ENCODE peak calls at places on chromosomes 6 and 20, in four cellular contexts. One of them, this sample, is unnamed.

GRCh38 chr20:33209789-33210188 is 7.4 kb upstream of the BPIFA3 start:
- DNase-seq in fibroblast of villous mesenchyme: peak; percentile 63
- DNase-seq in NCI-H345: no peak
- DNase-seq in Caki2: peak; percentile 72
- DNase-seq in this sample: peak; percentile 53

GRCh38 chr6:97068211-97068610 is 143.7 kb downstream of the KLHL32 start:
- DNase-seq in NCI-H345: peak; percentile 19
- DNase-seq in Caki2: no peak
- DNase-seq in fibroblast of villous mesenchyme: peak; percentile 54
- DNase-seq in this sample: peak; percentile 27

GRCh38 chr6:168084465-168085160 is 5.6 kb upstream of the FRMD1 start:
- DNase-seq in NCI-H345: no peak
- DNase-seq in fibroblast of villous mesenchyme: no peak
- DNase-seq in Caki2: no peak
- DNase-seq in this sample: no peak

GRCh38 chr20:16004108-16004854 is 569.0 kb downstream of the KIF16B start:
- DNase-seq in fibroblast of villous mesenchyme: no peak
- DNase-seq in Caki2: no peak
- DNase-seq in NCI-H345: no peak
- DNase-seq in this sample: no peak

GRCh38 chr20:20276806-20277530 is 90.9 kb upstream of the INSM1 start:
- DNase-seq in fibroblast of villous mesenchyme: no peak
- DNase-seq in Caki2: no peak
- DNase-seq in NCI-H345: peak; percentile 21
- DNase-seq in this sample: no peak

GRCh38 chr6:5537967-5538366 is 276.7 kb downstream of the FARS2 start:
- DNase-seq in Caki2: no peak
- DNase-seq in fibroblast of villous mesenchyme: peak; percentile 16
- DNase-seq in NCI-H345: no peak
- DNase-seq in this sample: no peak

GRCh38 chr6:11711644-11711993 is 67.0 kb downstream of the ADTRP start:
- DNase-seq in fibroblast of villous mesenchyme: no peak
- DNase-seq in NCI-H345: no peak
- DNase-seq in Caki2: no peak
- DNase-seq in this sample: no peak

GRCh38 chr6:43011207-43011606 is 2.5 kb downstream of the MEA1 start:
- DNase-seq in fibroblast of villous mesenchyme: no peak
- DNase-seq in Caki2: no peak
- DNase-seq in NCI-H345: no peak
- DNase-seq in this sample: no peak

GRCh38 chr6:146550911-146551310 is 7.3 kb downstream of the RAB32 start:
- DNase-seq in NCI-H345: no peak
- DNase-seq in Caki2: no peak
- DNase-seq in fibroblast of villous mesenchyme: peak; percentile 62
- DNase-seq in this sample: no peak

GRCh38 chr20:10674684-10675455 is 1.1 kb upstream of the JAG1 start:
- DNase-seq in NCI-H345: peak; percentile 85
- DNase-seq in fibroblast of villous mesenchyme: peak; percentile 65
- DNase-seq in Caki2: peak; percentile 91
- DNase-seq in this sample: peak; percentile 60

GRCh38 chr6:76881414-76881813 is 581.9 kb downstream of the HTR1B start:
- DNase-seq in fibroblast of villous mesenchyme: peak; percentile 53
- DNase-seq in NCI-H345: no peak
- DNase-seq in Caki2: no peak
- DNase-seq in this sample: no peak

GRCh38 chr6:14791525-14791924 is 454.3 kb upstream of the JARID2 start:
- DNase-seq in fibroblast of villous mesenchyme: peak; percentile 75
- DNase-seq in Caki2: no peak
- DNase-seq in NCI-H345: no peak
- DNase-seq in this sample: no peak

GRCh38 chr6:89122625-89123024 is 4.8 kb upstream of the SRSF12 start:
- DNase-seq in fibroblast of villous mesenchyme: peak; percentile 48
- DNase-seq in NCI-H345: peak; percentile 31
- DNase-seq in Caki2: peak; percentile 41
- DNase-seq in this sample: peak; percentile 40

GRCh38 chr6:161257778-161258457 is 15.9 kb downstream of the AGPAT4 start:
- DNase-seq in NCI-H345: no peak
- DNase-seq in Caki2: peak; percentile 50
- DNase-seq in fibroblast of villous mesenchyme: peak; percentile 97
- DNase-seq in this sample: no peak

GRCh38 chr6:103675807-103676406 is 1183.8 kb downstream of the HACE1 start:
- DNase-seq in fibroblast of villous mesenchyme: peak; percentile 0
- DNase-seq in Caki2: peak; percentile 2
- DNase-seq in NCI-H345: no peak
- DNase-seq in this sample: peak; percentile 23

GRCh38 chr6:163867518-163868292 is 453.2 kb downstream of the QKI start:
- DNase-seq in NCI-H345: no peak
- DNase-seq in fibroblast of villous mesenchyme: no peak
- DNase-seq in Caki2: no peak
- DNase-seq in this sample: no peak

GRCh38 chr6:154930490-154930889 is 64.6 kb upstream of the TIAM2 start:
- DNase-seq in NCI-H345: no peak
- DNase-seq in Caki2: no peak
- DNase-seq in fibroblast of villous mesenchyme: no peak
- DNase-seq in this sample: no peak

GRCh38 chr20:4300401-4300800 is 285.0 kb upstream of the RNF24 start:
- DNase-seq in fibroblast of villous mesenchyme: no peak
- DNase-seq in NCI-H345: no peak
- DNase-seq in Caki2: no peak
- DNase-seq in this sample: no peak

GRCh38 chr6:8182209-8182845 is 80.0 kb upstream of the EEF1E1 start:
- DNase-seq in NCI-H345: no peak
- DNase-seq in fibroblast of villous mesenchyme: peak; percentile 23
- DNase-seq in Caki2: no peak
- DNase-seq in this sample: no peak

GRCh38 chr6:3349388-3350251 is 90.9 kb downstream of the PSMG4 start:
- DNase-seq in Caki2: no peak
- DNase-seq in NCI-H345: no peak
- DNase-seq in fibroblast of villous mesenchyme: no peak
- DNase-seq in this sample: no peak

GRCh38 chr20:63284544-63284949 is 8.4 kb upstream of the COL20A1 start:
- DNase-seq in fibroblast of villous mesenchyme: no peak
- DNase-seq in Caki2: no peak
- DNase-seq in NCI-H345: no peak
- DNase-seq in this sample: no peak

GRCh38 chr6:19851273-19852089 is 14.3 kb downstream of the ID4 start:
- DNase-seq in fibroblast of villous mesenchyme: peak; percentile 77
- DNase-seq in NCI-H345: peak; percentile 75
- DNase-seq in Caki2: peak; percentile 84
- DNase-seq in this sample: peak; percentile 88

GRCh38 chr6:56955171-56956155 is 556 bp downstream of the BEND6 start:
- DNase-seq in NCI-H345: peak; percentile 86
- DNase-seq in fibroblast of villous mesenchyme: peak; percentile 93
- DNase-seq in Caki2: peak; percentile 99
- DNase-seq in this sample: peak; percentile 84

GRCh38 chr6:21909321-21909720 is 315.8 kb downstream of the SOX4 start:
- DNase-seq in Caki2: no peak
- DNase-seq in fibroblast of villous mesenchyme: no peak
- DNase-seq in NCI-H345: no peak
- DNase-seq in this sample: no peak

GRCh38 chr6:5525209-5525608 is 263.9 kb downstream of the FARS2 start:
- DNase-seq in NCI-H345: no peak
- DNase-seq in Caki2: no peak
- DNase-seq in fibroblast of villous mesenchyme: peak; percentile 82
- DNase-seq in this sample: no peak

GRCh38 chr6:163318071-163318786 is 96.3 kb upstream of the QKI start:
- DNase-seq in Caki2: no peak
- DNase-seq in fibroblast of villous mesenchyme: no peak
- DNase-seq in NCI-H345: no peak
- DNase-seq in this sample: no peak

GRCh38 chr20:63658749-63659187 is 656 bp downstream of the RTEL1 start:
- DNase-seq in NCI-H345: no peak
- DNase-seq in fibroblast of villous mesenchyme: peak; percentile 59
- DNase-seq in Caki2: no peak
- DNase-seq in this sample: no peak

GRCh38 chr20:35106827-35107380 is 14.3 kb upstream of the TRPC4AP start:
- DNase-seq in fibroblast of villous mesenchyme: no peak
- DNase-seq in NCI-H345: no peak
- DNase-seq in Caki2: no peak
- DNase-seq in this sample: no peak

GRCh38 chr6:80433010-80433665 is 326.7 kb downstream of the BCKDHB start:
- DNase-seq in NCI-H345: no peak
- DNase-seq in fibroblast of villous mesenchyme: no peak
- DNase-seq in Caki2: no peak
- DNase-seq in this sample: peak; percentile 25

GRCh38 chr20:14885661-14886060 is 548.2 kb upstream of the FLRT3 start:
- DNase-seq in Caki2: no peak
- DNase-seq in fibroblast of villous mesenchyme: no peak
- DNase-seq in NCI-H345: no peak
- DNase-seq in this sample: no peak

GRCh38 chr6:161618816-161619454 is 345.1 kb upstream of the AGPAT4 start:
- DNase-seq in NCI-H345: peak; percentile 12
- DNase-seq in fibroblast of villous mesenchyme: peak; percentile 17
- DNase-seq in Caki2: peak; percentile 73
- DNase-seq in this sample: peak; percentile 42

GRCh38 chr6:112296122-112296521 is 41.8 kb upstream of the LAMA4 start:
- DNase-seq in NCI-H345: no peak
- DNase-seq in Caki2: peak; percentile 62
- DNase-seq in fibroblast of villous mesenchyme: peak; percentile 51
- DNase-seq in this sample: peak; percentile 35

GRCh38 chr6:158856261-158856660 is 37.1 kb upstream of the EZR start:
- DNase-seq in fibroblast of villous mesenchyme: peak; percentile 62
- DNase-seq in Caki2: no peak
- DNase-seq in NCI-H345: no peak
- DNase-seq in this sample: no peak

GRCh38 chr6:42200035-42200434 is 5.3 kb upstream of the GUCA1B start:
- DNase-seq in NCI-H345: no peak
- DNase-seq in fibroblast of villous mesenchyme: peak; percentile 97
- DNase-seq in Caki2: peak; percentile 75
- DNase-seq in this sample: peak; percentile 93

GRCh38 chr20:23245553-23246128 is 105.0 kb upstream of the NXT1 start:
- DNase-seq in fibroblast of villous mesenchyme: no peak
- DNase-seq in NCI-H345: no peak
- DNase-seq in Caki2: peak; percentile 26
- DNase-seq in this sample: no peak

GRCh38 chr6:113854531-113855499 is 2.3 kb upstream of the MARCKS start:
- DNase-seq in fibroblast of villous mesenchyme: peak; percentile 90
- DNase-seq in NCI-H345: peak; percentile 90
- DNase-seq in Caki2: peak; percentile 80
- DNase-seq in this sample: peak; percentile 38

GRCh38 chr6:132513821-132514545 is 1.1 kb upstream of the STX7 start:
- DNase-seq in NCI-H345: no peak
- DNase-seq in fibroblast of villous mesenchyme: no peak
- DNase-seq in Caki2: no peak
- DNase-seq in this sample: no peak